ENCODE peak calls at places on chromosomes 7 and 10, in ten cellular contexts. T is neuronal stem cell; R is non-pigmented ciliary epithelial cell; N is endothelial cell; Z is nephron progenitor cell; Y is CD8-positive, alpha-beta T cell; Q is OCI-LY7; I is progenitor cell of endocrine pancreas; W is Peyer's patch; H is H9. J is an unnamed sample.

GRCh38 chr7:27071622-27072390 is 24.0 kb downstream of the HOXA1 start:
- DNase-seq in T (no peak), N (no peak), R (no peak), W (no peak), I (no peak), Y (no peak), Z (no peak), H (no peak), Q (no peak), J (no peak)

GRCh38 chr7:154679689-154680088 is 323.2 kb downstream of the PAXIP1 start:
- DNase-seq in I (no peak), T (no peak), W (no peak), Y (no peak), Z (no peak), N (no peak), Q (no peak), R (no peak), H (no peak), J (no peak)

GRCh38 chr10:123502983-123503382 is 163.2 kb upstream of the GPR26 start:
- DNase-seq in W (no peak), I (no peak), Q (peak; percentile 8), N (no peak), T (no peak), Y (no peak), Z (no peak), R (no peak), H (no peak), J (no peak)

GRCh38 chr10:66440562-66440961 is 485.3 kb upstream of the LRRTM3 start:
- DNase-seq in I (no peak), R (no peak), H (no peak), Y (no peak), T (no peak), Q (no peak), Z (no peak), N (no peak), W (no peak), J (no peak)

GRCh38 chr7:93011351-93012294 is 106.2 kb downstream of the SAMD9 start:
- DNase-seq in H (no peak), I (no peak), N (no peak), W (no peak), Q (no peak), Z (no peak), T (no peak), Y (no peak), R (peak; percentile 98), J (no peak)

GRCh38 chr10:25747038-25747437 is 187.0 kb upstream of the MYO3A start:
- DNase-seq in N (no peak), T (no peak), Z (no peak), I (no peak), H (no peak), R (peak; percentile 30), Q (no peak), W (no peak), Y (no peak), J (no peak)

GRCh38 chr10:71338728-71339495 is 19.9 kb downstream of the SLC29A3 start:
- DNase-seq in R (no peak), Y (no peak), N (no peak), H (no peak), Z (no peak), W (no peak), I (no peak), T (no peak), Q (no peak), J (peak; percentile 82)

GRCh38 chr7:127114739-127115265 is 137.9 kb downstream of the GRM8 start:
- DNase-seq in Q (no peak), I (no peak), N (no peak), Z (no peak), Y (no peak), R (no peak), T (no peak), H (no peak), W (no peak), J (no peak)

GRCh38 chr10:76830218-76830617 is 807.4 kb downstream of the KCNMA1 start:
- DNase-seq in T (no peak), H (no peak), Z (no peak), Y (no peak), I (no peak), Q (no peak), W (no peak), R (no peak), N (no peak), J (no peak)

GRCh38 chr7:124566576-124566975 is 199.0 kb downstream of the GPR37 start:
- DNase-seq in Z (no peak), I (no peak), Y (no peak), N (peak; percentile 5), W (no peak), T (peak; percentile 14), Q (no peak), H (peak; percentile 29), R (peak; percentile 35), J (peak; percentile 75)

GRCh38 chr10:74825033-74825370 is 1.4 kb upstream of the KAT6B start:
- DNase-seq in I (peak; percentile 41), R (no peak), W (no peak), Y (no peak), T (peak; percentile 41), N (peak; percentile 34), H (peak; percentile 44), Q (peak; percentile 66), Z (no peak), J (peak; percentile 69)

GRCh38 chr10:7135188-7135587 is 275.6 kb downstream of the SFMBT2 start:
- DNase-seq in Y (no peak), Q (no peak), H (no peak), R (no peak), T (no peak), Z (no peak), I (no peak), W (no peak), N (no peak), J (no peak)

GRCh38 chr7:120947980-120948379 is 2.6 kb upstream of the ING3 start:
- DNase-seq in R (no peak), T (no peak), Z (no peak), W (no peak), N (no peak), Q (no peak), I (no peak), H (no peak), Y (no peak), J (no peak)

GRCh38 chr10:97593423-97593822 is 3.9 kb downstream of the C10orf62 start:
- DNase-seq in H (no peak), N (no peak), Y (no peak), Z (no peak), I (no peak), Q (no peak), T (no peak), W (no peak), R (no peak), J (no peak)

GRCh38 chr7:128304212-128304611 is 39.5 kb downstream of the RBM28 start:
- DNase-seq in Z (no peak), R (no peak), T (no peak), Y (no peak), I (no peak), N (no peak), Q (no peak), W (no peak), H (no peak), J (no peak)

GRCh38 chr7:98418271-98418635 is 17.4 kb upstream of the BAIAP2L1 start:
- DNase-seq in I (no peak), Q (no peak), H (no peak), Y (no peak), W (no peak), Z (no peak), R (no peak), T (no peak), N (no peak), J (peak; percentile 70)

GRCh38 chr10:96043895-96044580 is 655 bp downstream of the CCNJ start:
- DNase-seq in N (peak; percentile 43), I (peak; percentile 39), T (peak; percentile 50), Y (peak; percentile 33), H (peak; percentile 49), R (no peak), W (peak; percentile 32), Q (peak; percentile 75), Z (peak; percentile 75), J (peak; percentile 83)

GRCh38 chr10:97393034-97393573 is 8.0 kb downstream of the RRP12 start:
- DNase-seq in I (no peak), R (no peak), Y (no peak), T (no peak), N (no peak), Z (no peak), Q (no peak), H (no peak), W (no peak), J (no peak)

GRCh38 chr10:101817542-101818118 is 614 bp downstream of the OGA start:
- DNase-seq in W (no peak), R (peak; percentile 83), T (no peak), N (no peak), H (peak; percentile 49), Q (peak; percentile 61), Y (no peak), Z (peak; percentile 38), I (no peak), J (peak; percentile 80)

GRCh38 chr7:41103331-41103730 is 599.6 kb downstream of the INHBA start:
- DNase-seq in I (no peak), Z (no peak), Q (no peak), W (no peak), N (no peak), T (no peak), Y (no peak), R (peak; percentile 49), H (no peak), J (peak; percentile 63)

GRCh38 chr7:24936121-24936824 is 43.7 kb downstream of the OSBPL3 start:
- DNase-seq in R (no peak), I (no peak), Y (no peak), W (no peak), Q (no peak), Z (no peak), T (no peak), N (no peak), H (no peak), J (peak; percentile 64)

GRCh38 chr10:98150544-98150943 is 16.1 kb downstream of the R3HCC1L start:
- DNase-seq in R (peak; percentile 47), N (no peak), Q (no peak), I (no peak), W (no peak), Y (no peak), Z (no peak), H (no peak), T (no peak), J (no peak)

GRCh38 chr7:290554-291301 is 758 bp downstream of the FOXL3 start:
- DNase-seq in Q (no peak), H (no peak), N (no peak), T (no peak), Y (no peak), Z (no peak), I (no peak), W (no peak), R (no peak), J (no peak)

GRCh38 chr7:40888499-40888898 is 753.7 kb downstream of the SUGCT start:
- DNase-seq in Y (no peak), W (no peak), R (no peak), I (no peak), Z (no peak), Q (no peak), T (no peak), H (no peak), N (no peak), J (no peak)

GRCh38 chr7:123201901-123202300 is 2.1 kb upstream of the SLC13A1 start:
- DNase-seq in T (no peak), I (no peak), R (no peak), Q (no peak), H (no peak), Y (no peak), Z (no peak), N (no peak), W (no peak), J (no peak)

GRCh38 chr10:53223846-53224245 is 451.3 kb upstream of the MBL2 start:
- DNase-seq in T (peak; percentile 49), N (no peak), Q (no peak), H (peak; percentile 36), Z (peak; percentile 24), Y (no peak), R (no peak), W (no peak), I (no peak), J (no peak)

GRCh38 chr7:29806131-29806792 is at the start of gene WIPF3:
- DNase-seq in Z (peak; percentile 74), Y (no peak), R (no peak), T (peak; percentile 55), I (peak; percentile 47), N (peak; percentile 55), Q (no peak), W (no peak), H (peak; percentile 72), J (peak; percentile 67)

GRCh38 chr7:86926732-86927131 is 132.7 kb downstream of the ELAPOR2 start:
- DNase-seq in T (peak; percentile 33), Q (peak; percentile 68), I (no peak), N (peak; percentile 41), H (no peak), Z (peak; percentile 29), R (peak; percentile 15), W (peak; percentile 20), Y (no peak), J (no peak)